ENCODE peak calls at places on chromosomes 7 and 10, in seven cellular contexts. One of them, this sample, is unnamed.

GRCh38 chr7:142880886-142881505 is 4.5 kb downstream of the TRPV6 start:
- DNase-seq in A549: peak
- DNase-seq in CD8-positive, alpha-beta T cell: peak
- DNase-seq in activated CD8-positive, alpha-beta T cell treated with anti-CD3 and anti-CD28 coated beads for 36 hours: peak
- DNase-seq in DND-41: peak
- DNase-seq in epithelial cell of esophagus: peak
- DNase-seq in foreskin fibroblast: peak
- DNase-seq in this sample: no peak

GRCh38 chr10:75588031-75588430 is 156.6 kb downstream of the LRMDA start:
- DNase-seq in A549: no peak
- DNase-seq in CD8-positive, alpha-beta T cell: no peak
- DNase-seq in activated CD8-positive, alpha-beta T cell treated with anti-CD3 and anti-CD28 coated beads for 36 hours: no peak
- DNase-seq in DND-41: no peak
- DNase-seq in epithelial cell of esophagus: no peak
- DNase-seq in foreskin fibroblast: no peak
- DNase-seq in this sample: no peak

GRCh38 chr10:35934637-35934995 is 292.5 kb upstream of the FZD8 start:
- DNase-seq in A549: no peak
- DNase-seq in CD8-positive, alpha-beta T cell: no peak
- DNase-seq in activated CD8-positive, alpha-beta T cell treated with anti-CD3 and anti-CD28 coated beads for 36 hours: no peak
- DNase-seq in DND-41: no peak
- DNase-seq in epithelial cell of esophagus: no peak
- DNase-seq in foreskin fibroblast: no peak
- DNase-seq in this sample: no peak

GRCh38 chr10:14822879-14823755 is 14.7 kb downstream of the CDNF start:
- DNase-seq in A549: peak
- DNase-seq in CD8-positive, alpha-beta T cell: peak
- DNase-seq in activated CD8-positive, alpha-beta T cell treated with anti-CD3 and anti-CD28 coated beads for 36 hours: peak
- DNase-seq in DND-41: no peak
- DNase-seq in epithelial cell of esophagus: peak
- DNase-seq in foreskin fibroblast: peak
- DNase-seq in this sample: no peak

GRCh38 chr10:30392564-30392990 is 41.4 kb upstream of the MAP3K8 start:
- DNase-seq in A549: peak
- DNase-seq in CD8-positive, alpha-beta T cell: peak
- DNase-seq in activated CD8-positive, alpha-beta T cell treated with anti-CD3 and anti-CD28 coated beads for 36 hours: peak
- DNase-seq in DND-41: peak
- DNase-seq in epithelial cell of esophagus: peak
- DNase-seq in foreskin fibroblast: peak
- DNase-seq in this sample: peak

GRCh38 chr7:127935847-127936376 is 95.3 kb downstream of the LRRC4 start:
- DNase-seq in A549: no peak
- DNase-seq in CD8-positive, alpha-beta T cell: no peak
- DNase-seq in activated CD8-positive, alpha-beta T cell treated with anti-CD3 and anti-CD28 coated beads for 36 hours: no peak
- DNase-seq in DND-41: no peak
- DNase-seq in epithelial cell of esophagus: no peak
- DNase-seq in foreskin fibroblast: no peak
- DNase-seq in this sample: no peak

GRCh38 chr10:120456626-120457430 is at the start of gene PLPP4:
- DNase-seq in A549: no peak
- DNase-seq in CD8-positive, alpha-beta T cell: no peak
- DNase-seq in activated CD8-positive, alpha-beta T cell treated with anti-CD3 and anti-CD28 coated beads for 36 hours: no peak
- DNase-seq in DND-41: no peak
- DNase-seq in epithelial cell of esophagus: peak
- DNase-seq in foreskin fibroblast: no peak
- DNase-seq in this sample: no peak

GRCh38 chr7:27699751-27700150 is 37.1 kb upstream of the HIBADH start:
- DNase-seq in A549: no peak
- DNase-seq in CD8-positive, alpha-beta T cell: no peak
- DNase-seq in activated CD8-positive, alpha-beta T cell treated with anti-CD3 and anti-CD28 coated beads for 36 hours: no peak
- DNase-seq in DND-41: no peak
- DNase-seq in epithelial cell of esophagus: no peak
- DNase-seq in foreskin fibroblast: no peak
- DNase-seq in this sample: no peak

GRCh38 chr10:129764011-129764900 is 199.8 kb downstream of the EBF3 start:
- DNase-seq in A549: no peak
- DNase-seq in CD8-positive, alpha-beta T cell: no peak
- DNase-seq in activated CD8-positive, alpha-beta T cell treated with anti-CD3 and anti-CD28 coated beads for 36 hours: no peak
- DNase-seq in DND-41: no peak
- DNase-seq in epithelial cell of esophagus: no peak
- DNase-seq in foreskin fibroblast: no peak
- DNase-seq in this sample: no peak

GRCh38 chr10:16952010-16952550 is 134.9 kb upstream of the RSU1 start:
- DNase-seq in A549: no peak
- DNase-seq in CD8-positive, alpha-beta T cell: no peak
- DNase-seq in activated CD8-positive, alpha-beta T cell treated with anti-CD3 and anti-CD28 coated beads for 36 hours: no peak
- DNase-seq in DND-41: no peak
- DNase-seq in epithelial cell of esophagus: no peak
- DNase-seq in foreskin fibroblast: peak
- DNase-seq in this sample: no peak

GRCh38 chr7:35725280-35725680 is 30.3 kb upstream of the HERPUD2 start:
- DNase-seq in A549: no peak
- DNase-seq in CD8-positive, alpha-beta T cell: peak
- DNase-seq in activated CD8-positive, alpha-beta T cell treated with anti-CD3 and anti-CD28 coated beads for 36 hours: peak
- DNase-seq in DND-41: peak
- DNase-seq in epithelial cell of esophagus: no peak
- DNase-seq in foreskin fibroblast: no peak
- DNase-seq in this sample: no peak

GRCh38 chr7:28591725-28592331 is 179.5 kb downstream of the CREB5 start:
- DNase-seq in A549: no peak
- DNase-seq in CD8-positive, alpha-beta T cell: no peak
- DNase-seq in activated CD8-positive, alpha-beta T cell treated with anti-CD3 and anti-CD28 coated beads for 36 hours: no peak
- DNase-seq in DND-41: no peak
- DNase-seq in epithelial cell of esophagus: no peak
- DNase-seq in foreskin fibroblast: no peak
- DNase-seq in this sample: no peak

GRCh38 chr10:124237282-124237975 is 144.0 kb upstream of the CHST15 start:
- DNase-seq in A549: no peak
- DNase-seq in CD8-positive, alpha-beta T cell: no peak
- DNase-seq in activated CD8-positive, alpha-beta T cell treated with anti-CD3 and anti-CD28 coated beads for 36 hours: no peak
- DNase-seq in DND-41: no peak
- DNase-seq in epithelial cell of esophagus: no peak
- DNase-seq in foreskin fibroblast: no peak
- DNase-seq in this sample: no peak

GRCh38 chr10:86349474-86349873 is 17.1 kb downstream of the GRID1 start:
- DNase-seq in A549: peak
- DNase-seq in CD8-positive, alpha-beta T cell: no peak
- DNase-seq in activated CD8-positive, alpha-beta T cell treated with anti-CD3 and anti-CD28 coated beads for 36 hours: peak
- DNase-seq in DND-41: no peak
- DNase-seq in epithelial cell of esophagus: no peak
- DNase-seq in foreskin fibroblast: no peak
- DNase-seq in this sample: no peak

GRCh38 chr10:119516381-119517234 is 25.9 kb downstream of the RGS10 start:
- DNase-seq in A549: no peak
- DNase-seq in CD8-positive, alpha-beta T cell: peak
- DNase-seq in activated CD8-positive, alpha-beta T cell treated with anti-CD3 and anti-CD28 coated beads for 36 hours: peak
- DNase-seq in DND-41: peak
- DNase-seq in epithelial cell of esophagus: peak
- DNase-seq in foreskin fibroblast: no peak
- DNase-seq in this sample: no peak

GRCh38 chr10:121662945-121663917 is 65.0 kb upstream of the FGFR2 start:
- DNase-seq in A549: peak
- DNase-seq in CD8-positive, alpha-beta T cell: no peak
- DNase-seq in activated CD8-positive, alpha-beta T cell treated with anti-CD3 and anti-CD28 coated beads for 36 hours: peak
- DNase-seq in DND-41: peak
- DNase-seq in epithelial cell of esophagus: peak
- DNase-seq in foreskin fibroblast: no peak
- DNase-seq in this sample: no peak

GRCh38 chr7:149354119-149354518 is 92.1 kb downstream of the ZNF783 start:
- DNase-seq in A549: no peak
- DNase-seq in CD8-positive, alpha-beta T cell: no peak
- DNase-seq in activated CD8-positive, alpha-beta T cell treated with anti-CD3 and anti-CD28 coated beads for 36 hours: no peak
- DNase-seq in DND-41: no peak
- DNase-seq in epithelial cell of esophagus: no peak
- DNase-seq in foreskin fibroblast: no peak
- DNase-seq in this sample: no peak

GRCh38 chr10:82826132-82826531 is 951.1 kb downstream of the NRG3 start:
- DNase-seq in A549: no peak
- DNase-seq in CD8-positive, alpha-beta T cell: no peak
- DNase-seq in activated CD8-positive, alpha-beta T cell treated with anti-CD3 and anti-CD28 coated beads for 36 hours: no peak
- DNase-seq in DND-41: no peak
- DNase-seq in epithelial cell of esophagus: peak
- DNase-seq in foreskin fibroblast: peak
- DNase-seq in this sample: no peak

GRCh38 chr7:23105644-23106490 is at the start of gene KLHL7:
- DNase-seq in A549: peak
- DNase-seq in CD8-positive, alpha-beta T cell: peak
- DNase-seq in activated CD8-positive, alpha-beta T cell treated with anti-CD3 and anti-CD28 coated beads for 36 hours: peak
- DNase-seq in DND-41: peak
- DNase-seq in epithelial cell of esophagus: peak
- DNase-seq in foreskin fibroblast: peak
- DNase-seq in this sample: peak
- TF ChIP-seq CTCF in A549: no peak
- TF ChIP-seq CTCF in CD8-positive, alpha-beta T cell: no peak
- TF ChIP-seq CTCF in activated CD8-positive, alpha-beta T cell treated with anti-CD3 and anti-CD28 coated beads for 36 hours: no peak
- TF ChIP-seq CTCF in DND-41: peak
- TF ChIP-seq CTCF in epithelial cell of esophagus: peak
- TF ChIP-seq CTCF in foreskin fibroblast: peak
- TF ChIP-seq CTCF in this sample: no peak

GRCh38 chr10:5681930-5682329 is 2.7 kb upstream of the TASOR2 start:
- DNase-seq in A549: no peak
- DNase-seq in CD8-positive, alpha-beta T cell: no peak
- DNase-seq in activated CD8-positive, alpha-beta T cell treated with anti-CD3 and anti-CD28 coated beads for 36 hours: no peak
- DNase-seq in DND-41: no peak
- DNase-seq in epithelial cell of esophagus: peak
- DNase-seq in foreskin fibroblast: no peak
- DNase-seq in this sample: no peak
- TF ChIP-seq CTCF in A549: no peak
- TF ChIP-seq CTCF in CD8-positive, alpha-beta T cell: no peak
- TF ChIP-seq CTCF in activated CD8-positive, alpha-beta T cell treated with anti-CD3 and anti-CD28 coated beads for 36 hours: no peak
- TF ChIP-seq CTCF in DND-41: no peak
- TF ChIP-seq CTCF in epithelial cell of esophagus: no peak
- TF ChIP-seq CTCF in foreskin fibroblast: no peak
- TF ChIP-seq CTCF in this sample: no peak

DNA sequence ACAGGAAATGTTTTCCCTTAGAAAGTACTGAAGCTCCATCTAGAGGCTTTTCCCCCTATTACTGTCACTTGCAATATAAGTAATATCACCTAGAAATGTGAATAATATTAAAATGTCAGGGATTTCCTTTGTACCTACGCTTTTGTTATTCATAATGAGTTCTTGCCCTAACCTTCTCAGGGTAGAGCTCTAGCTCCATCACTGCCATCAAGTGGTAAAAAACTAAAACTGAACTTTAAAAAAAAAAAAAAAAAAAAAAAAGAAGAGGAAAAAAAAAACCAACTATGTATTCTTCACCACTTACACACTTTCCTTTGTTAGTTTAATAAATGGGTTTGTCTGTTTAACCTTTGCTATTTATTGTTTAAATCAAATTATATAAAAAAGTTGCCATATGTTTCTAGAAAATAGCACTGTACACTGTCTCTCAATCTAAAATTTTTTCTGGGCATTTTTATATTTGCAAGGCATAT is 49.9 kb downstream of the DNAJC1 start:
- DNase-seq in A549: peak
- DNase-seq in CD8-positive, alpha-beta T cell: no peak
- DNase-seq in activated CD8-positive, alpha-beta T cell treated with anti-CD3 and anti-CD28 coated beads for 36 hours: no peak
- DNase-seq in DND-41: no peak
- DNase-seq in epithelial cell of esophagus: peak
- DNase-seq in foreskin fibroblast: peak
- DNase-seq in this sample: no peak
- TF ChIP-seq CTCF in A549: peak
- TF ChIP-seq CTCF in CD8-positive, alpha-beta T cell: peak
- TF ChIP-seq CTCF in activated CD8-positive, alpha-beta T cell treated with anti-CD3 and anti-CD28 coated beads for 36 hours: peak
- TF ChIP-seq CTCF in DND-41: peak
- TF ChIP-seq CTCF in epithelial cell of esophagus: peak
- TF ChIP-seq CTCF in foreskin fibroblast: peak
- TF ChIP-seq CTCF in this sample: no peak

GRCh38 chr7:17062433-17063383 is 180.9 kb upstream of the AGR3 start:
- DNase-seq in A549: no peak
- DNase-seq in CD8-positive, alpha-beta T cell: no peak
- DNase-seq in activated CD8-positive, alpha-beta T cell treated with anti-CD3 and anti-CD28 coated beads for 36 hours: no peak
- DNase-seq in DND-41: no peak
- DNase-seq in epithelial cell of esophagus: no peak
- DNase-seq in foreskin fibroblast: peak
- DNase-seq in this sample: no peak
- TF ChIP-seq CTCF in A549: peak
- TF ChIP-seq CTCF in CD8-positive, alpha-beta T cell: no peak
- TF ChIP-seq CTCF in activated CD8-positive, alpha-beta T cell treated with anti-CD3 and anti-CD28 coated beads for 36 hours: peak
- TF ChIP-seq CTCF in DND-41: peak
- TF ChIP-seq CTCF in epithelial cell of esophagus: peak
- TF ChIP-seq CTCF in foreskin fibroblast: no peak
- TF ChIP-seq CTCF in this sample: no peak

GRCh38 chr10:107264742-107265141 is 100.2 kb upstream of the SORCS1 start:
- DNase-seq in A549: no peak
- DNase-seq in CD8-positive, alpha-beta T cell: no peak
- DNase-seq in activated CD8-positive, alpha-beta T cell treated with anti-CD3 and anti-CD28 coated beads for 36 hours: no peak
- DNase-seq in DND-41: no peak
- DNase-seq in epithelial cell of esophagus: no peak
- DNase-seq in foreskin fibroblast: no peak
- DNase-seq in this sample: no peak
- TF ChIP-seq CTCF in A549: no peak
- TF ChIP-seq CTCF in CD8-positive, alpha-beta T cell: no peak
- TF ChIP-seq CTCF in activated CD8-positive, alpha-beta T cell treated with anti-CD3 and anti-CD28 coated beads for 36 hours: no peak
- TF ChIP-seq CTCF in DND-41: no peak
- TF ChIP-seq CTCF in epithelial cell of esophagus: no peak
- TF ChIP-seq CTCF in foreskin fibroblast: no peak
- TF ChIP-seq CTCF in this sample: no peak

This sample was measured in omental fat pad.